ENCODE peak calls at places on chromosomes 16 and 17, in four cellular contexts. K is NCI-H1105; W is osteocyte; S is stimulated activated CD4-positive, alpha-beta T cell treated with anti-CD3 and anti-CD28 coated beads, Interleukin-1b, Interleukin-23, amount 100 ng/mL, for 1 hour. Y is an unnamed sample.

GRCh38 chr16:55494994-55495421 is 13.9 kb upstream of the LPCAT2 start:
- DNase-seq in K (no peak), W (peak; percentile 49), S (no peak), Y (peak; percentile 82)

GRCh38 chr17:596287-596686 is 118.4 kb downstream of the VPS53 start:
- DNase-seq in S (no peak), W (no peak), K (no peak), Y (no peak)

GRCh38 chr17:17051791-17052461 is 9.7 kb downstream of the MPRIP start:
- DNase-seq in W (no peak), K (no peak), S (no peak), Y (no peak)

GRCh38 chr17:6556121-6557039 is at the start of gene PITPNM3:
- DNase-seq in K (no peak), S (no peak), W (no peak), Y (no peak)

GRCh38 chr16:88264641-88265285 is 118.0 kb upstream of the ZNF469 start:
- DNase-seq in K (no peak), S (no peak), W (peak; percentile 96), Y (peak; percentile 78)

GRCh38 chr17:79174905-79175856 is 100.6 kb downstream of the ENGASE start:
- DNase-seq in W (no peak), S (no peak), K (no peak), Y (no peak)

GRCh38 chr16:50696575-50697420 is 3.4 kb downstream of the NOD2 start:
- DNase-seq in W (no peak), S (no peak), K (no peak), Y (no peak)

GRCh38 chr17:81899514-81900166 is 2.4 kb upstream of the NPB start:
- DNase-seq in K (no peak), W (no peak), S (no peak), Y (no peak)

GRCh38 chr17:66146394-66146793 is 45.5 kb downstream of the CEP112 start:
- DNase-seq in W (no peak), S (no peak), K (no peak), Y (no peak)

GRCh38 chr16:66199189-66199588 is 167.3 kb upstream of the CDH5 start:
- DNase-seq in K (no peak), S (no peak), W (peak; percentile 4), Y (no peak)

GRCh38 chr16:85850344-85850880 is 48.5 kb upstream of the IRF8 start:
- DNase-seq in S (no peak), W (no peak), K (no peak), Y (no peak)

GRCh38 chr16:23564964-23565363 is 7.4 kb downstream of the UBFD1 start:
- DNase-seq in K (no peak), S (no peak), W (no peak), Y (no peak)

GRCh38 chr17:36686123-36686669 is 84.8 kb downstream of the MRM1 start:
- DNase-seq in S (no peak), W (no peak), K (no peak), Y (no peak)

GRCh38 chr17:49502258-49502657 is 7.2 kb downstream of the NGFR start:
- DNase-seq in S (no peak), W (no peak), K (no peak), Y (no peak)

GRCh38 chr16:74862743-74863244 is 88.2 kb upstream of the FA2H start:
- DNase-seq in S (no peak), W (no peak), K (peak; percentile 1), Y (peak; percentile 22)

GRCh38 chr17:652310-652709 is 62.3 kb downstream of the VPS53 start:
- DNase-seq in W (no peak), S (no peak), K (no peak), Y (peak; percentile 53)

GRCh38 chr17:2105663-2106062 is 50.8 kb downstream of the HIC1 start:
- DNase-seq in S (no peak), W (no peak), K (no peak), Y (no peak)

GRCh38 chr17:13734880-13735279 is 133.2 kb upstream of the HS3ST3A1 start:
- DNase-seq in S (no peak), K (no peak), W (no peak), Y (no peak)

GRCh38 chr17:74325743-74326379 is at the start of gene KIF19:
- DNase-seq in K (no peak), W (no peak), S (peak; percentile 21), Y (no peak)

GRCh38 chr16:88732961-88733294 is 26.6 kb downstream of the CTU2 start:
- DNase-seq in W (no peak), K (no peak), S (no peak), Y (no peak)

GRCh38 chr16:4826980-4827379 is 20.1 kb downstream of the GLYR1 start:
- DNase-seq in S (no peak), W (no peak), K (no peak), Y (no peak)

GRCh38 chr16:57374067-57374534 is 1.8 kb downstream of the CX3CL1 start:
- DNase-seq in K (no peak), S (no peak), W (no peak), Y (no peak)

GRCh38 chr17:28950017-28950751 is 1.1 kb downstream of the PHF12 start:
- DNase-seq in S (peak; percentile 22), W (no peak), K (no peak), Y (no peak)

Y was measured in astrocyte of the cerebellum.